ENCODE peak calls at places on chromosome X, in five cellular contexts. A is SK-N-SH, M is PC-3, I is fibroblast of lung, Z is IMR-90. H is an unnamed sample.

GRCh38 chrX:40140706-40141499 is 43.1 kb upstream of the BCOR start:
- DNase-seq in A (no peak), M (no peak), I (peak; percentile 69), Z (peak; percentile 47), H (peak; percentile 19)

GRCh38 chrX:134551365-134552095 is 91.6 kb downstream of the HPRT1 start:
- DNase-seq in A (no peak), M (peak; percentile 68), I (peak; percentile 65), Z (peak; percentile 65), H (no peak)

GRCh38 chrX:47169273-47169672 is 24.3 kb downstream of the RBM10 start:
- DNase-seq in A (peak; percentile 7), M (no peak), I (no peak), Z (no peak), H (no peak)

GRCh38 chrX:150544835-150545790 is 23.3 kb upstream of the MTM1 start:
- DNase-seq in A (no peak), M (no peak), I (no peak), Z (no peak), H (no peak)

GRCh38 chrX:154014429-154015380 is 5.0 kb downstream of the IRAK1 start:
- DNase-seq in A (no peak), M (no peak), I (no peak), Z (no peak), H (no peak)

GRCh38 chrX:118627084-118627758 is 100.2 kb upstream of the IL13RA1 start:
- DNase-seq in A (peak; percentile 18), M (peak; percentile 60), I (peak; percentile 2), Z (no peak), H (peak; percentile 2)

GRCh38 chrX:119685225-119686066 is 7.5 kb downstream of the SEPTIN6 start:
- DNase-seq in A (no peak), M (no peak), I (no peak), Z (no peak), H (peak; percentile 75)

GRCh38 chrX:109134777-109135176 is 347.1 kb downstream of the GUCY2F start:
- DNase-seq in A (no peak), M (no peak), I (no peak), Z (no peak), H (no peak)

GRCh38 chrX:74493806-74494205 is 72.5 kb downstream of the SLC16A2 start:
- DNase-seq in A (no peak), M (no peak), I (no peak), Z (no peak), H (no peak)

GRCh38 chrX:110284159-110284558 is 33.7 kb downstream of the AMMECR1 start:
- DNase-seq in A (no peak), M (peak; percentile 83), I (peak; percentile 87), Z (peak; percentile 88), H (no peak)

GRCh38 chrX:12946838-12947544 is 27.9 kb upstream of the TMSB4X start:
- DNase-seq in A (peak; percentile 62), M (peak; percentile 93), I (peak; percentile 78), Z (peak; percentile 82), H (peak; percentile 81)

GRCh38 chrX:72123471-72124185 is 8.1 kb downstream of the RTL5 start:
- DNase-seq in A (no peak), M (no peak), I (peak; percentile 47), Z (peak; percentile 5), H (no peak)

GRCh38 chrX:154457491-154458115 is 478 bp upstream of the PLXNA3 start:
- DNase-seq in A (peak; percentile 78), M (peak; percentile 56), I (no peak), Z (no peak), H (peak; percentile 60)

GRCh38 chrX:2828404-2829065 is at the start of gene GYG2:
- DNase-seq in A (peak; percentile 70), M (no peak), I (peak; percentile 39), Z (peak; percentile 46), H (no peak)

GRCh38 chrX:45747905-45748304 is 547.2 kb upstream of the DIPK2B start:
- DNase-seq in A (no peak), M (peak; percentile 7), I (peak; percentile 67), Z (no peak), H (no peak)

GRCh38 chrX:70762285-70762684 is 146.2 kb downstream of the TEX11 start:
- DNase-seq in A (no peak), M (peak; percentile 32), I (no peak), Z (no peak), H (no peak)

GRCh38 chrX:129600981-129601424 is 53.8 kb downstream of the APLN start:
- DNase-seq in A (peak; percentile 51), M (peak; percentile 51), I (peak; percentile 15), Z (peak; percentile 27), H (peak; percentile 34)

GRCh38 chrX:112164420-112164819 is 81.8 kb upstream of the TRPC5 start:
- DNase-seq in A (no peak), M (no peak), I (no peak), Z (no peak), H (no peak)

GRCh38 chrX:8955521-8955920 is 78.4 kb downstream of the FAM9B start:
- DNase-seq in A (no peak), M (no peak), I (no peak), Z (no peak), H (no peak)

GRCh38 chrX:11655282-11655985 is 10.3 kb downstream of the ARHGAP6 start:
- DNase-seq in A (no peak), M (no peak), I (no peak), Z (no peak), H (no peak)

GRCh38 chrX:26918633-26919032 is 544.5 kb downstream of the PPP4R3C start:
- DNase-seq in A (peak; percentile 16), M (peak; percentile 3), I (no peak), Z (no peak), H (peak; percentile 15)

GRCh38 chrX:151633157-151633556 is 62.1 kb upstream of the PRRG3 start:
- DNase-seq in A (no peak), M (no peak), I (no peak), Z (no peak), H (no peak)

GRCh38 chrX:105191878-105192277 is 28.6 kb downstream of the TEX13A start:
- DNase-seq in A (peak; percentile 8), M (peak; percentile 59), I (no peak), Z (no peak), H (peak; percentile 3)

GRCh38 chrX:40095588-40096394 is 2.0 kb downstream of the BCOR start:
- DNase-seq in A (peak; percentile 44), M (peak; percentile 27), I (no peak), Z (no peak), H (peak; percentile 65)

GRCh38 chrX:16186380-16187007 is 19.2 kb downstream of the MAGEB17 start:
- DNase-seq in A (no peak), M (no peak), I (no peak), Z (no peak), H (no peak)

GRCh38 chrX:19870206-19870605 is 17.2 kb downstream of the SH3KBP1 start:
- DNase-seq in A (no peak), M (no peak), I (no peak), Z (no peak), H (no peak)

GRCh38 chrX:83916525-83916924 is 55.6 kb downstream of the CYLC1 start:
- DNase-seq in A (peak; percentile 22), M (peak; percentile 55), I (no peak), Z (peak; percentile 11), H (peak; percentile 1)

GRCh38 chrX:40871385-40872082 is 136.2 kb upstream of the MED14 start:
- DNase-seq in A (no peak), M (peak; percentile 18), I (peak; percentile 48), Z (peak; percentile 37), H (no peak)

DNA sequence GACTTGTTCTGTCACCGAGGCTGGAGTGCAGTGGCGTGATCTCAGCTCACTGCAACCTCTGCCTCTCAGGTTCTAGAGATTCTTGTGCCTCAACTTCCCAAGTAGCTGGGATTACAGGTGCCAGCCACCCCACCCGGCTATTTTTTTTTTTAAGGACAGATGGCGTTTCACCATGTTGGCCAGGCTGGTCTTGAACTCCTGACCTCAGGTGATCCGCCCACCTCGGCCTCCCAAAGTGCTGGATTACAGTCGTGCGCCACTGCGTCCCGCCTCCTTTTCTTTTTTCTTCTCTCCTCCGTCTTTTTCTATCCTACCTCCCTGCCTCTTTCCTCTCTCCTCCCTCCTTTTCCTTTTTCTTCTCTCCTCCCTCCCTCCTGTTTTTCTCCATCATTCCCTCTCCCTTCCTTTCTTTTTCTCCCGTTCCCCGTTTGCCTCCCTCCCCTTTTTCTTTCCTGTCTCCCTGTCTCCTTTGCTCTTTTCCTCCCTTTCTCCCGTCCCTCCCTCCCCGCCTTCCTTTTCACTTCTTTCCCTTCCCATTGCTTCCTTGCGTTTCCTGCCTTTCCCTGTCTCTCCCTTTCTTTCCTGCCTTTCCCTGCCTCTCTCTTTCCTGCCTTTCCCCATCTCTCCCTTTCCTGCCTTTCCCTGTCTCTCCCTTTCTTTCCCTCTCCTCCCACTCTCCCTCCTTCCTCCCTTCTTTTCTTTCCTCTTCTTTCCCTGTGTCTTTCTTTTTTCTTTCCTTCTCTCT is 2.1 kb upstream of the SLC25A6 start:
- DNase-seq in A (no peak), M (no peak), I (no peak), Z (no peak), H (no peak)
- H3K27ac ChIP-seq in A (no peak overlapping the region), M (no peak overlapping the region), I (peak overlapping the region; percentile 85), Z (no peak overlapping the region), H (no peak overlapping the region)

DNA sequence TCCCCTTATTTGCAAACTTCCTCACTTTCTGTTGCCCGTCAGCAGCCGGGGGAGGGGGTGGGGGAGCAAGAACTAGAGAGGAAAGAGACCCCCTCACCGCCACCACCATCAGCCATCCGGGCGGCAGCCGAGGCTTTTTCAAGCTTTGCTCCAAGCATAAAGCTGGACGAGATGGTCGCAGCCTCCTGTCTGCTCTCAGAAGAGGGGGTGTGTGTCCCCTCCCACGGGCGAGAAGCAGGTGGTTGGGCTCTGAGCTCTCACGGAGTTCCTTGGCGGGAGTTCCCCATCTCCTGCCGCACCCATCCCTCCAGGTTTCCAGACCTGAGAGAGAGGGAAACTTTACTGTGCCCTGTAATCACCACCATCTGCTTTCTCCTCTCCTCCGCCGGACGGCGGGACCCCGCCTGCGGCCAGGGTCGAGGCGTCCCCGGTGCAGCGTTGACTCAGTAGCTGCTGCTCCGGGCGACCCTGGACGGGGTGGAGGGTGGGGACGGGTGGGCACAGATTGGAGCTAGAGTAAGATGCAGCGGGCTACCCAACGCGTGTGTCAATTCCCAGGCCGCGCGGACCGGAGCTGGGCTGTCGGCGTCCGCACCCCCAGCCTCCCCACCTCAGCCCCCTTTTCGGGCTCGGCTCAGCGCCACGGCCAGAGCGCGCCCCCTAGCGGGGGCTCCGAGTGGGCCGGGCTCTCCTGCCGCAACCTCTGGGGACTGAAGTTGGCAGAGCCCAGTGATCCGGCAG is 4.8 kb upstream of the ARX start:
- DNase-seq in A (peak; percentile 88), M (no peak), I (no peak), Z (no peak), H (peak; percentile 25)
- H4K20me1 ChIP-seq in A (no peaks in the 10 kb centered on the region), M (no peaks in the 10 kb centered on the region), I (no peaks in the 10 kb centered on the region), Z (no peaks in the 10 kb centered on the region), H (no peaks in the 10 kb centered on the region)

DNA sequence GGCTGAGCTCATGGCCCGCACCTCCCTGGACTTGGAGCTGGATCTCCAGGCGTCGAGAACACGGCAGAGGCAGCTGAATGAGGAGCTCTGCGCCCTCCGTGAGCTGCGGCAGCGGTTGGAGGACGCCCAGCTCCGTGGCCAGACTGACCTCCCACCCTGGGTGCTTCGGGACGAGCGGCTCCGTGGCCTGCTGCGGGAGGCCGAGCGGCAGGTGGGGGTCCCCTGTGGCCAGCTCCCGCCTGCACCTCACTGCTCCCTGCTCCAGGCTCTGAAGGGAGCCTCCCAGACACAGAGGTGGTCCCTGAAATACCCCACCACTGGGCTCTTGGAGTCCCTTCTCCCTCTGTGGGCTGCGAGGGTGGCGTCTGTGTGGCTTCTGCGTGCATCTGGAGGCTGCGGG is 18.0 kb upstream of the CLCN4 start:
- DNase-seq in A (no peak), M (no peak), I (no peak), Z (no peak), H (no peak)
- H3K27ac ChIP-seq in A (no peak overlapping the region), M (no peak overlapping the region), I (no peak overlapping the region), Z (no peak overlapping the region), H (no peak overlapping the region)

DNA sequence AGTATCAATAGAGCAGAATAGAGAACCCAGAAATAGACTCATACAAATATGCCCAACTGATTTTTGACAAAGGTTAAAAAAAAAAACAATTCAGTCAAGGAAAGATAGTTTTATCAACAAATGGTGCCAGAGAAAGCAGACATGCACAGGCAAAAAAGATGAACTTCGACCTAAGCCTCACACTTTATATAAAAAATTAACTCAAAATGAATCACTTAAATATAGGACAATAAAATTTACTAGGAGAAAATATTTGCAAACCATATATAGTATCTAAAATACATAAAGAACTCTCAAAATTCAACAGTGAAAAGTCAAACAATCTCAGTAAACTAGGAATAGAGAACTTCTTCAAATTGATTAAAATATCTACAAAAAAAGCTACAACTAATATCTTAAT is 29.7 kb downstream of the HUWE1 start:
- DNase-seq in A (no peak), M (no peak), I (no peak), Z (no peak), H (no peak)
- H4K20me1 ChIP-seq in A (peaks cover 68% of the 10 kb centered on the region), M (peaks cover 57% of the 10 kb centered on the region), I (no peaks in the 10 kb centered on the region), Z (peaks cover 51% of the 10 kb centered on the region), H (peaks cover 16% of the 10 kb centered on the region)